ENCODE peak calls at places on chromosomes 4 and X, in five cellular contexts. O, S, L, M and T are unnamed samples.

GRCh38 chr4:125801373-125801772 is 486.6 kb downstream of the FAT4 start:
- DNase-seq in L (no peak), O (no peak), S (no peak), M (no peak), T (no peak)

GRCh38 chr4:155025762-155026457 is 182.5 kb upstream of the NPY2R start:
- DNase-seq in S (no peak), O (peak), L (no peak), M (peak), T (no peak)

GRCh38 chr4:107755841-107756356 is 35.9 kb upstream of the PAPSS1 start:
- DNase-seq in M (no peak), O (no peak), S (no peak), L (no peak), T (no peak)

GRCh38 chr4:173301518-173302201 is 32.5 kb downstream of the HMGB2 start:
- DNase-seq in M (peak), S (no peak), L (peak), O (no peak), T (no peak)

GRCh38 chr4:15438939-15439524 is 11.2 kb downstream of the C1QTNF7 start:
- DNase-seq in M (no peak), O (no peak), S (no peak), L (no peak), T (no peak)

GRCh38 chr4:139214039-139214534 is 37.1 kb upstream of the ELF2 start:
- DNase-seq in O (peak), M (no peak), S (no peak), L (no peak), T (no peak)

GRCh38 chr4:39285853-39286252 is 80.3 kb downstream of the RFC1 start:
- DNase-seq in L (no peak), O (no peak), S (no peak), M (no peak), T (no peak)

GRCh38 chr4:141890279-141890678 is 253.9 kb downstream of the IL15 start:
- DNase-seq in S (no peak), L (no peak), O (no peak), M (no peak), T (no peak)

GRCh38 chr4:147948336-147948735 is 216.4 kb downstream of the ARHGAP10 start:
- DNase-seq in M (no peak), S (no peak), L (no peak), O (no peak), T (no peak)

GRCh38 chr4:173333658-173334084 is 487 bp downstream of the HMGB2 start:
- DNase-seq in M (no peak), S (peak), L (no peak), O (peak), T (peak)

GRCh38 chr4:89078300-89078699 is 21.3 kb upstream of the FAM13A start:
- DNase-seq in L (no peak), S (no peak), O (no peak), M (no peak), T (no peak)

GRCh38 chrX:155023907-155024833 is 1.6 kb upstream of the F8 start:
- DNase-seq in L (no peak), O (no peak), S (no peak), M (no peak), T (no peak)

GRCh38 chrX:39915596-39915995 is 182.2 kb downstream of the BCOR start:
- DNase-seq in O (no peak), L (no peak), S (no peak), M (no peak), T (no peak)

GRCh38 chrX:16765618-16766017 is 20.6 kb upstream of the TXLNG start:
- DNase-seq in M (no peak), S (no peak), L (no peak), O (no peak), T (no peak)

GRCh38 chr4:30720656-30721352 is 635 bp downstream of the PCDH7 start:
- DNase-seq in O (no peak), M (peak), L (no peak), S (no peak), T (peak)

GRCh38 chr4:30722092-30722915 is 2.1 kb downstream of the PCDH7 start:
- DNase-seq in S (no peak), O (no peak), M (no peak), L (no peak), T (peak)

GRCh38 chr4:30722916-30723270 is 2.7 kb downstream of the PCDH7 start:
- DNase-seq in M (no peak), L (no peak), O (no peak), S (no peak), T (peak)

GRCh38 chr4:30720021-30720655 is at the start of gene PCDH7:
- DNase-seq in S (no peak), O (no peak), L (no peak), M (peak), T (peak)

DNA sequence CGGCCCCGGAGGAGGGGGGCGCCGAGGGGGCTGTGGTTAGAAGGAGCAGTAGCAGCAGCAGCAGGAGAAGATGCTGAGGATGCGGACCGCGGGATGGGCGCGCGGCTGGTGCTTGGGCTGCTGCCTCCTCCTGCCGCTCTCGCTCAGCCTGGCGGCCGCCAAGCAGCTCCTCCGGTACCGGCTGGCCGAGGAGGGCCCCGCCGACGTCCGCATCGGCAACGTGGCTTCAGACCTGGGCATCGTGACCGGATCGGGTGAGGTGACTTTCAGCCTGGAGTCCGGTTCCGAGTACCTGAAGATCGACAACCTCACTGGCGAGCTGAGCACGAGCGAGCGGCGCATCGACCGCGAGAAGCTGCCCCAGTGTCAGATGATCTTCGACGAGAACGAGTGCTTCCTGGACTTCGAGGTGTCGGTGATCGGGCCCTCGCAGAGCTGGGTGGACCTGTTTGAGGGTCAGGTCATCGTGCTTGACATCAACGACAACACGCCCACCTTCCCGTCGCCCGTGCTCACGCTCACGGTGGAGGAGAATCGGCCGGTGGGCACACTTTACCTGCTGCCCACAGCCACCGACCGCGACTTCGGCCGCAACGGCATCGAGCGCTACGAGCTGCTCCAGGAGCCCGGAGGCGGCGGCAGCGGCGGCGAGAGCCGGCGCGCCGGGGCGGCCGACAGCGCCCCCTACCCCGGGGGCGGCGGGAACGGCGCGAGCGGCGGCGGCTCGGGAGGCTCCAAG is 1.4 kb downstream of the PCDH7 start:
- DNase-seq in M (peak), L (no peak), O (no peak), S (no peak), T (peak)
- H3K4me3 ChIP-seq in M (peak), L (no peak), O (peak), S (peak), T (peak)

GRCh38 chr4:24197891-24198290 is 308.0 kb upstream of the PPARGC1A start:
- DNase-seq in O (no peak), L (no peak), M (no peak), S (no peak), T (no peak)
- H3K4me3 ChIP-seq in O (no peak), L (no peak), M (no peak), S (no peak), T (no peak)

DNA sequence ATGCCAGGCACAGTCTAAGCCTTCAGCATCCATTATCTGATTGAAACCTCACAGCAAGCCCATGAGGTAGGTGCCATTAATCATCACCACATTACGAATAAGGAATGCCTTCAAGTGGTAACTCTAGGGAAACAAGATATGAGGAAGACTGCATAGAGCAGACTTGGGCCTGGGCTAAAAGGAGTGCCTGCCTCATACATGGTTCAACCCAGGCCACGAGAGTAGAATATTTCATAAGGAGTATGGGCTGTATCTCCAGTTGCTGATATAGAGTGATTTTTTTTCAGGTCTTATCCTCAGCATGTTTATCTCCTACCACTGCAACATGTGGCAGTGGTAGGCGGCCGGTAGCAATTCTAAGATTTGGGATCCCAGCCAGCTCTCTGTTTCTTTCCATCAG is 51.7 kb downstream of the ATP11C start:
- DNase-seq in O (no peak), M (no peak), L (no peak), S (no peak), T (no peak)
- H3K4me3 ChIP-seq in O (no peak), M (no peak), L (no peak), S (no peak), T (no peak)

GRCh38 chr4:151857368-151857767 is 96.6 kb upstream of the GATB start:
- DNase-seq in L (no peak), O (no peak), S (no peak), M (no peak), T (no peak)
- H3K4me3 ChIP-seq in L (no peak), O (peak), S (no peak), M (no peak), T (no peak)